ENCODE peak calls at places on chromosomes 11 and 22, in eight cellular contexts. One of them, this sample, is unnamed.

GRCh38 chr11:94597896-94598295 is 30.7 kb downstream of the PIWIL4 start:
- DNase-seq in neural crest cell: no peak
- DNase-seq in KBM-7: peak; percentile 28
- DNase-seq in memory B cell: no peak
- DNase-seq in activated CD4-positive, alpha-beta T cell treated with anti-CD3 and anti-CD28 coated beads, Interleukin-2, amount 50 U/mL, for 1 hour: no peak
- DNase-seq in prostate gland: no peak
- DNase-seq in NCI-H524: peak; percentile 51
- DNase-seq in NCI-H2081 treated with DMSO at 0.1 percent for 48 hours: no peak
- DNase-seq in this sample: no peak

GRCh38 chr22:29972121-29972520 is 89.1 kb downstream of the MTMR3 start:
- DNase-seq in neural crest cell: no peak
- DNase-seq in KBM-7: no peak
- DNase-seq in memory B cell: no peak
- DNase-seq in activated CD4-positive, alpha-beta T cell treated with anti-CD3 and anti-CD28 coated beads, Interleukin-2, amount 50 U/mL, for 1 hour: no peak
- DNase-seq in prostate gland: no peak
- DNase-seq in NCI-H524: no peak
- DNase-seq in NCI-H2081 treated with DMSO at 0.1 percent for 48 hours: no peak
- DNase-seq in this sample: no peak

GRCh38 chr11:73260127-73260457 is 12.0 kb upstream of the P2RY6 start:
- DNase-seq in neural crest cell: no peak
- DNase-seq in KBM-7: no peak
- DNase-seq in memory B cell: no peak
- DNase-seq in activated CD4-positive, alpha-beta T cell treated with anti-CD3 and anti-CD28 coated beads, Interleukin-2, amount 50 U/mL, for 1 hour: no peak
- DNase-seq in prostate gland: no peak
- DNase-seq in NCI-H524: no peak
- DNase-seq in NCI-H2081 treated with DMSO at 0.1 percent for 48 hours: no peak
- DNase-seq in this sample: no peak

GRCh38 chr11:8206251-8207079 is 37.6 kb upstream of the RIC3 start:
- DNase-seq in neural crest cell: no peak
- DNase-seq in KBM-7: peak; percentile 95
- DNase-seq in memory B cell: peak; percentile 28
- DNase-seq in activated CD4-positive, alpha-beta T cell treated with anti-CD3 and anti-CD28 coated beads, Interleukin-2, amount 50 U/mL, for 1 hour: no peak
- DNase-seq in prostate gland: peak; percentile 16
- DNase-seq in NCI-H524: peak; percentile 69
- DNase-seq in NCI-H2081 treated with DMSO at 0.1 percent for 48 hours: no peak
- DNase-seq in this sample: no peak

GRCh38 chr11:32081129-32081641 is 9.7 kb upstream of the RCN1 start:
- DNase-seq in neural crest cell: no peak
- DNase-seq in KBM-7: no peak
- DNase-seq in memory B cell: no peak
- DNase-seq in activated CD4-positive, alpha-beta T cell treated with anti-CD3 and anti-CD28 coated beads, Interleukin-2, amount 50 U/mL, for 1 hour: no peak
- DNase-seq in prostate gland: no peak
- DNase-seq in NCI-H524: peak; percentile 96
- DNase-seq in NCI-H2081 treated with DMSO at 0.1 percent for 48 hours: no peak
- DNase-seq in this sample: peak; percentile 6

GRCh38 chr11:32289701-32290100 is 145.6 kb downstream of the WT1 start:
- DNase-seq in neural crest cell: no peak
- DNase-seq in KBM-7: no peak
- DNase-seq in memory B cell: no peak
- DNase-seq in activated CD4-positive, alpha-beta T cell treated with anti-CD3 and anti-CD28 coated beads, Interleukin-2, amount 50 U/mL, for 1 hour: no peak
- DNase-seq in prostate gland: no peak
- DNase-seq in NCI-H524: no peak
- DNase-seq in NCI-H2081 treated with DMSO at 0.1 percent for 48 hours: no peak
- DNase-seq in this sample: no peak

GRCh38 chr11:34994859-34995258 is 78.4 kb downstream of the PDHX start:
- DNase-seq in neural crest cell: no peak
- DNase-seq in KBM-7: no peak
- DNase-seq in memory B cell: no peak
- DNase-seq in activated CD4-positive, alpha-beta T cell treated with anti-CD3 and anti-CD28 coated beads, Interleukin-2, amount 50 U/mL, for 1 hour: no peak
- DNase-seq in prostate gland: no peak
- DNase-seq in NCI-H524: no peak
- DNase-seq in NCI-H2081 treated with DMSO at 0.1 percent for 48 hours: no peak
- DNase-seq in this sample: no peak

GRCh38 chr11:35288817-35289541 is 130.4 kb downstream of the SLC1A2 start:
- DNase-seq in neural crest cell: no peak
- DNase-seq in KBM-7: no peak
- DNase-seq in memory B cell: no peak
- DNase-seq in activated CD4-positive, alpha-beta T cell treated with anti-CD3 and anti-CD28 coated beads, Interleukin-2, amount 50 U/mL, for 1 hour: no peak
- DNase-seq in prostate gland: no peak
- DNase-seq in NCI-H524: no peak
- DNase-seq in NCI-H2081 treated with DMSO at 0.1 percent for 48 hours: no peak
- DNase-seq in this sample: no peak

GRCh38 chr22:21028277-21029251 is 3.8 kb downstream of the SLC7A4 start:
- DNase-seq in neural crest cell: no peak
- DNase-seq in KBM-7: no peak
- DNase-seq in memory B cell: no peak
- DNase-seq in activated CD4-positive, alpha-beta T cell treated with anti-CD3 and anti-CD28 coated beads, Interleukin-2, amount 50 U/mL, for 1 hour: no peak
- DNase-seq in prostate gland: no peak
- DNase-seq in NCI-H524: peak; percentile 97
- DNase-seq in NCI-H2081 treated with DMSO at 0.1 percent for 48 hours: no peak
- DNase-seq in this sample: no peak

GRCh38 chr11:10233581-10233980 is 60.4 kb downstream of the SBF2 start:
- DNase-seq in neural crest cell: no peak
- DNase-seq in KBM-7: no peak
- DNase-seq in memory B cell: no peak
- DNase-seq in activated CD4-positive, alpha-beta T cell treated with anti-CD3 and anti-CD28 coated beads, Interleukin-2, amount 50 U/mL, for 1 hour: no peak
- DNase-seq in prostate gland: no peak
- DNase-seq in NCI-H524: no peak
- DNase-seq in NCI-H2081 treated with DMSO at 0.1 percent for 48 hours: no peak
- DNase-seq in this sample: no peak

GRCh38 chr11:113664981-113665710 is 41.0 kb downstream of the TMPRSS5 start:
- DNase-seq in neural crest cell: no peak
- DNase-seq in KBM-7: no peak
- DNase-seq in memory B cell: no peak
- DNase-seq in activated CD4-positive, alpha-beta T cell treated with anti-CD3 and anti-CD28 coated beads, Interleukin-2, amount 50 U/mL, for 1 hour: no peak
- DNase-seq in prostate gland: peak; percentile 42
- DNase-seq in NCI-H524: no peak
- DNase-seq in NCI-H2081 treated with DMSO at 0.1 percent for 48 hours: no peak
- DNase-seq in this sample: no peak

GRCh38 chr11:45828996-45829395 is 18.3 kb upstream of the CRY2 start:
- DNase-seq in neural crest cell: no peak
- DNase-seq in KBM-7: no peak
- DNase-seq in memory B cell: no peak
- DNase-seq in activated CD4-positive, alpha-beta T cell treated with anti-CD3 and anti-CD28 coated beads, Interleukin-2, amount 50 U/mL, for 1 hour: no peak
- DNase-seq in prostate gland: no peak
- DNase-seq in NCI-H524: no peak
- DNase-seq in NCI-H2081 treated with DMSO at 0.1 percent for 48 hours: no peak
- DNase-seq in this sample: no peak

GRCh38 chr22:19718255-19719054 is 4.2 kb downstream of the SEPTIN5 start:
- DNase-seq in neural crest cell: no peak
- DNase-seq in KBM-7: no peak
- DNase-seq in memory B cell: no peak
- DNase-seq in activated CD4-positive, alpha-beta T cell treated with anti-CD3 and anti-CD28 coated beads, Interleukin-2, amount 50 U/mL, for 1 hour: no peak
- DNase-seq in prostate gland: no peak
- DNase-seq in NCI-H524: no peak
- DNase-seq in NCI-H2081 treated with DMSO at 0.1 percent for 48 hours: no peak
- DNase-seq in this sample: no peak

GRCh38 chr11:68122936-68123539 is 1.9 kb upstream of the CHKA start:
- DNase-seq in neural crest cell: no peak
- DNase-seq in KBM-7: no peak
- DNase-seq in memory B cell: no peak
- DNase-seq in activated CD4-positive, alpha-beta T cell treated with anti-CD3 and anti-CD28 coated beads, Interleukin-2, amount 50 U/mL, for 1 hour: no peak
- DNase-seq in prostate gland: no peak
- DNase-seq in NCI-H524: no peak
- DNase-seq in NCI-H2081 treated with DMSO at 0.1 percent for 48 hours: no peak
- DNase-seq in this sample: no peak

GRCh38 chr11:65386307-65387081 is at the start of gene FRMD8:
- DNase-seq in neural crest cell: peak; percentile 75
- DNase-seq in KBM-7: peak; percentile 80
- DNase-seq in memory B cell: peak; percentile 84
- DNase-seq in activated CD4-positive, alpha-beta T cell treated with anti-CD3 and anti-CD28 coated beads, Interleukin-2, amount 50 U/mL, for 1 hour: peak; percentile 89
- DNase-seq in prostate gland: peak; percentile 90
- DNase-seq in NCI-H524: peak; percentile 70
- DNase-seq in NCI-H2081 treated with DMSO at 0.1 percent for 48 hours: peak; percentile 9
- DNase-seq in this sample: peak; percentile 93

This sample was measured in RPMI8226.